ENCODE peak calls at places on chromosome 5, in seven cellular contexts. One of them, this sample, is unnamed.

GRCh38 chr5:22473865-22474264 is 379.3 kb downstream of the CDH12 start:
- DNase-seq in cardiac fibroblast: no peak
- DNase-seq in HepG2: no peak
- DNase-seq in fibroblast of pulmonary artery: peak
- DNase-seq in neural crest cell: no peak
- DNase-seq in choroid plexus epithelial cell: no peak
- DNase-seq in AG04450: no peak
- DNase-seq in this sample: no peak

GRCh38 chr5:175896641-175897040 is 25.3 kb downstream of the CPLX2 start:
- DNase-seq in cardiac fibroblast: no peak
- DNase-seq in HepG2: no peak
- DNase-seq in fibroblast of pulmonary artery: no peak
- DNase-seq in neural crest cell: no peak
- DNase-seq in choroid plexus epithelial cell: no peak
- DNase-seq in AG04450: no peak
- DNase-seq in this sample: no peak

GRCh38 chr5:178118345-178118744 is 5.0 kb downstream of the N4BP3 start:
- DNase-seq in cardiac fibroblast: no peak
- DNase-seq in HepG2: no peak
- DNase-seq in fibroblast of pulmonary artery: no peak
- DNase-seq in neural crest cell: no peak
- DNase-seq in choroid plexus epithelial cell: no peak
- DNase-seq in AG04450: no peak
- DNase-seq in this sample: no peak

GRCh38 chr5:122263352-122264030 is 48.5 kb upstream of the SNCAIP start:
- DNase-seq in cardiac fibroblast: peak
- DNase-seq in HepG2: no peak
- DNase-seq in fibroblast of pulmonary artery: peak
- DNase-seq in neural crest cell: no peak
- DNase-seq in choroid plexus epithelial cell: peak
- DNase-seq in AG04450: peak
- DNase-seq in this sample: no peak

GRCh38 chr5:31581498-31582099 is 49.5 kb downstream of the C5orf22 start:
- DNase-seq in cardiac fibroblast: peak
- DNase-seq in HepG2: peak
- DNase-seq in fibroblast of pulmonary artery: peak
- DNase-seq in neural crest cell: no peak
- DNase-seq in choroid plexus epithelial cell: peak
- DNase-seq in AG04450: no peak
- DNase-seq in this sample: no peak

GRCh38 chr5:139438707-139439012 is 665 bp downstream of the DNAJC18 start:
- DNase-seq in cardiac fibroblast: no peak
- DNase-seq in HepG2: no peak
- DNase-seq in fibroblast of pulmonary artery: no peak
- DNase-seq in neural crest cell: no peak
- DNase-seq in choroid plexus epithelial cell: no peak
- DNase-seq in AG04450: no peak
- DNase-seq in this sample: no peak

GRCh38 chr5:86977185-86977584 is 290.5 kb upstream of the RASA1 start:
- DNase-seq in cardiac fibroblast: peak
- DNase-seq in HepG2: no peak
- DNase-seq in fibroblast of pulmonary artery: peak
- DNase-seq in neural crest cell: no peak
- DNase-seq in choroid plexus epithelial cell: no peak
- DNase-seq in AG04450: no peak
- DNase-seq in this sample: no peak

GRCh38 chr5:151078490-151079262 is 2.2 kb downstream of the TNIP1 start:
- DNase-seq in cardiac fibroblast: no peak
- DNase-seq in HepG2: no peak
- DNase-seq in fibroblast of pulmonary artery: no peak
- DNase-seq in neural crest cell: no peak
- DNase-seq in choroid plexus epithelial cell: no peak
- DNase-seq in AG04450: no peak
- DNase-seq in this sample: no peak

GRCh38 chr5:34680896-34681295 is 24.8 kb downstream of the RAI14 start:
- DNase-seq in cardiac fibroblast: no peak
- DNase-seq in HepG2: no peak
- DNase-seq in fibroblast of pulmonary artery: no peak
- DNase-seq in neural crest cell: no peak
- DNase-seq in choroid plexus epithelial cell: no peak
- DNase-seq in AG04450: no peak
- DNase-seq in this sample: no peak

GRCh38 chr5:89337-90286 is 2.4 kb upstream of the PLEKHG4B start:
- DNase-seq in cardiac fibroblast: no peak
- DNase-seq in HepG2: no peak
- DNase-seq in fibroblast of pulmonary artery: no peak
- DNase-seq in neural crest cell: no peak
- DNase-seq in choroid plexus epithelial cell: no peak
- DNase-seq in AG04450: no peak
- DNase-seq in this sample: no peak

GRCh38 chr5:43231977-43232376 is 40.0 kb downstream of the NIM1K start:
- DNase-seq in cardiac fibroblast: peak
- DNase-seq in HepG2: no peak
- DNase-seq in fibroblast of pulmonary artery: peak
- DNase-seq in neural crest cell: no peak
- DNase-seq in choroid plexus epithelial cell: peak
- DNase-seq in AG04450: no peak
- DNase-seq in this sample: peak

GRCh38 chr5:34016243-34016642 is 8.4 kb upstream of the AMACR start:
- DNase-seq in cardiac fibroblast: no peak
- DNase-seq in HepG2: no peak
- DNase-seq in fibroblast of pulmonary artery: no peak
- DNase-seq in neural crest cell: no peak
- DNase-seq in choroid plexus epithelial cell: no peak
- DNase-seq in AG04450: no peak
- DNase-seq in this sample: no peak

GRCh38 chr5:124289641-124290201 is 456.7 kb downstream of the ZNF608 start:
- DNase-seq in cardiac fibroblast: peak
- DNase-seq in HepG2: peak
- DNase-seq in fibroblast of pulmonary artery: no peak
- DNase-seq in neural crest cell: no peak
- DNase-seq in choroid plexus epithelial cell: no peak
- DNase-seq in AG04450: no peak
- DNase-seq in this sample: peak

GRCh38 chr5:56310711-56311204 is 77.6 kb upstream of the ANKRD55 start:
- DNase-seq in cardiac fibroblast: no peak
- DNase-seq in HepG2: no peak
- DNase-seq in fibroblast of pulmonary artery: peak
- DNase-seq in neural crest cell: no peak
- DNase-seq in choroid plexus epithelial cell: no peak
- DNase-seq in AG04450: no peak
- DNase-seq in this sample: no peak

GRCh38 chr5:80275347-80275746 is 19.5 kb upstream of the SERINC5 start:
- DNase-seq in cardiac fibroblast: peak
- DNase-seq in HepG2: peak
- DNase-seq in fibroblast of pulmonary artery: peak
- DNase-seq in neural crest cell: no peak
- DNase-seq in choroid plexus epithelial cell: peak
- DNase-seq in AG04450: no peak
- DNase-seq in this sample: peak

GRCh38 chr5:74422030-74422429 is 218.5 kb downstream of the ENC1 start:
- DNase-seq in cardiac fibroblast: no peak
- DNase-seq in HepG2: no peak
- DNase-seq in fibroblast of pulmonary artery: no peak
- DNase-seq in neural crest cell: no peak
- DNase-seq in choroid plexus epithelial cell: no peak
- DNase-seq in AG04450: no peak
- DNase-seq in this sample: no peak

GRCh38 chr5:104184264-104184663 is 621.7 kb upstream of the NUDT12 start:
- DNase-seq in cardiac fibroblast: no peak
- DNase-seq in HepG2: no peak
- DNase-seq in fibroblast of pulmonary artery: no peak
- DNase-seq in neural crest cell: no peak
- DNase-seq in choroid plexus epithelial cell: peak
- DNase-seq in AG04450: no peak
- DNase-seq in this sample: no peak

GRCh38 chr5:104177651-104178050 is 615.1 kb upstream of the NUDT12 start:
- DNase-seq in cardiac fibroblast: no peak
- DNase-seq in HepG2: no peak
- DNase-seq in fibroblast of pulmonary artery: no peak
- DNase-seq in neural crest cell: no peak
- DNase-seq in choroid plexus epithelial cell: no peak
- DNase-seq in AG04450: no peak
- DNase-seq in this sample: no peak

GRCh38 chr5:104178066-104178465 is 615.5 kb upstream of the NUDT12 start:
- DNase-seq in cardiac fibroblast: no peak
- DNase-seq in HepG2: no peak
- DNase-seq in fibroblast of pulmonary artery: no peak
- DNase-seq in neural crest cell: no peak
- DNase-seq in choroid plexus epithelial cell: no peak
- DNase-seq in AG04450: no peak
- DNase-seq in this sample: no peak

DNA sequence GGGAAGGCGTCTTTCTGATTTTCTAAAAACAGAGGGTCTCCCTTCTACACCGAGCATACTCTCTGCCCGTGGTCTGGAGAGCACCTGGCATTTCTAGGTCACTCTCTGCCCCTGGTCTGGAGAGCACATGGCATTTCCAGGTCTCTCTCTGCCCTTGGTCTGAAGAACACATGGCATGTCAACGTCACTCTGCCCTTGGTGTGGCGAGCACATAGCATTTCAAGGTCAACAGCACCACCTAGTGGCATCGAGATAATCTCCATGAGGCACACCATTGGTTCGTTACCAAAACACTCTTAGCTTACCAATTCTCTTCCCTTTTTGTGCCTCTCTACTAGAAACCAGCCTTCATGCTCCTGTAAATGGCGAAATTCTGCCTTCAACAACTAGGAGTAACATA is 616.5 kb upstream of the NUDT12 start:
- DNase-seq in cardiac fibroblast: peak
- DNase-seq in HepG2: peak
- DNase-seq in fibroblast of pulmonary artery: peak
- DNase-seq in neural crest cell: no peak
- DNase-seq in choroid plexus epithelial cell: peak
- DNase-seq in AG04450: no peak
- DNase-seq in this sample: no peak
- TF ChIP-seq CTCF in cardiac fibroblast: peak
- TF ChIP-seq CTCF in HepG2: peak
- TF ChIP-seq CTCF in fibroblast of pulmonary artery: peak
- TF ChIP-seq CTCF in neural crest cell: peak
- TF ChIP-seq CTCF in choroid plexus epithelial cell: peak
- TF ChIP-seq CTCF in AG04450: peak
- TF ChIP-seq CTCF in this sample: peak

DNA sequence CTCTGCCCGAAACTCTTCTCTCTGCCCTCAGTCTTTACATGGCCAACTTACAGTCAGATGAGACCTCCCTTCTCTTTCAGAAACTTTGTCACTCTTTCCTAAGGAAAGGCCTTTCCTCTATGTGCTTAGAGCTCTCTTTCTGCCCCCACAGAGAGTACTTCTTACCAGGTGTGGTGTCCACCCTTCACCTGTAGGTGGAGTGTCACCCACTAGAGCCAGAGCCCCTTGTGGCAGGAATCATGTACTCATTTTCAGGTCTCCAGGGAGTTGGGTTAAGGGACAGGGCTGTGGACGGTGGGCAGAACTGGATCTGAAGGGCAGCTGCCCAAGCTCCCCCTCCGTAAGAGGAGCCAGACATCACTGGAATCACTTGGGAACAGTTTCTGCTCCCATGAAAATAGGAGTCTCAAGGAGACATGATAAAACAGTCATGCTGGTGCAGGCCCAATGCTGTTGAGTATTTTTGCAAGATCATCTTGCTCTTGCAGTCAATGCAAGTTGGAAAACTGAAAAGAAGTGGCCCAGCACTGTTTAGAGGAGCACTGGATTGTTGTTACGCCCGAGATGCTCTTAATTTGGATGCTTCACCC is 436.7 kb downstream of the ZSWIM6 start:
- DNase-seq in cardiac fibroblast: no peak
- DNase-seq in HepG2: peak
- DNase-seq in fibroblast of pulmonary artery: peak
- DNase-seq in neural crest cell: no peak
- DNase-seq in choroid plexus epithelial cell: peak
- DNase-seq in AG04450: no peak
- DNase-seq in this sample: peak
- TF ChIP-seq CTCF in cardiac fibroblast: peak
- TF ChIP-seq CTCF in HepG2: peak
- TF ChIP-seq CTCF in fibroblast of pulmonary artery: peak
- TF ChIP-seq CTCF in neural crest cell: peak
- TF ChIP-seq CTCF in choroid plexus epithelial cell: peak
- TF ChIP-seq CTCF in AG04450: peak
- TF ChIP-seq CTCF in this sample: peak

DNA sequence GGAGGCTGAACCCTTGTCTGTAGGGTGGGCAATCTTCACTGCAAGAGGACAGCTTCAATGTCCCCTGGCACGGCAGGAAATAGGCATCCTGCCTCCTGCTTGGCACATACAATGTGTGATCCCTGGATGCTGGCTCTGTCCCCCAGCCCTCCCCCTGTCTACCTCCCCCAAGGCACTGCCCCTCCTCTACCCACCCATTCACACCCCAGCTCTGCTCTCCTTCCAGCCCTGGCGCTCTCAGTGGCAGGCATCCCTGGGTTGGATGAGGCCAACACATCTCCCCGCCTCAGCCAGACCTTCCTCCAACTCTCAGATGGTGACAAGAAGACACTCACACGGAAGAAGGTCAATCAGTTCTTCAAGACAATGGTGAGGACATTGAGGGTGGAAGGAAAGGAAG is 24.1 kb upstream of the FOXI1 start:
- DNase-seq in cardiac fibroblast: no peak
- DNase-seq in HepG2: no peak
- DNase-seq in fibroblast of pulmonary artery: no peak
- DNase-seq in neural crest cell: no peak
- DNase-seq in choroid plexus epithelial cell: no peak
- DNase-seq in AG04450: no peak
- DNase-seq in this sample: no peak
- TF ChIP-seq CTCF in cardiac fibroblast: no peak
- TF ChIP-seq CTCF in HepG2: no peak
- TF ChIP-seq CTCF in fibroblast of pulmonary artery: no peak
- TF ChIP-seq CTCF in neural crest cell: no peak
- TF ChIP-seq CTCF in choroid plexus epithelial cell: no peak
- TF ChIP-seq CTCF in AG04450: no peak
- TF ChIP-seq CTCF in this sample: no peak

DNA sequence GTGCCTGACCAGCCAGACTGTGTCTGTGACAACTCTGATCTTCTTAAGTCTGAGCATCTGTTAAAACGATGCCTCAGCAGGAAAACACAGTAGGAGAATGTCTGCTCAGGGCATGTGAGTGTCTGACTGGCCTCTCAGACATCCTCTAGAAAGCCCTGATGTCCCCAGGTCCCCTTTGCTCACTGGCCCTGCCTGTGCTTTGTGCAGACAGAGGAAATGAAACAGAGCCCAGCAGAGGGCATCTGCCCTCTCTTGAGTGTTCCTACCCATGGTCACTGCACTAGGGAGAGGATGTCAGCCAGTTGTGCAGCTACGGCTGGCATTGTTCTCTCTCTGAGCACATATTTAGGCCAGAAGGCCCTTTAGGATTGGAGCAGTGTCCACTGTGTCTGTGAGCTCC is 56.9 kb downstream of the TRPC7 start:
- DNase-seq in cardiac fibroblast: no peak
- DNase-seq in HepG2: no peak
- DNase-seq in fibroblast of pulmonary artery: no peak
- DNase-seq in neural crest cell: no peak
- DNase-seq in choroid plexus epithelial cell: peak
- DNase-seq in AG04450: no peak
- DNase-seq in this sample: no peak
- TF ChIP-seq CTCF in cardiac fibroblast: no peak
- TF ChIP-seq CTCF in HepG2: peak
- TF ChIP-seq CTCF in fibroblast of pulmonary artery: peak
- TF ChIP-seq CTCF in neural crest cell: no peak
- TF ChIP-seq CTCF in choroid plexus epithelial cell: peak
- TF ChIP-seq CTCF in AG04450: no peak
- TF ChIP-seq CTCF in this sample: peak

This sample was measured in Caco-2.